ENCODE peak calls at places on chromosomes 13 and 19, in four cellular contexts. T is effector memory CD4-positive, alpha-beta T cell; V is cardiac muscle cell; M is breast epithelium. I is an unnamed sample. For H3K36me3 and H3K4me1, the result is how much of the 10 kb centered on the place peaks cover.

GRCh38 chr13:42580644-42581043 is 6.7 kb downstream of the TNFSF11 start:
- DNase-seq in T (no peak), V (no peak), M (no peak), I (no peak)

GRCh38 chr19:1447944-1448343 is 2.0 kb upstream of the APC2 start:
- DNase-seq in T (no peak), V (no peak), M (no peak), I (no peak)

GRCh38 chr19:33722456-33723239 is 74.0 kb upstream of the KCTD15 start:
- DNase-seq in T (no peak), V (no peak), M (no peak), I (no peak)

GRCh38 chr13:101490400-101491015 is 38.0 kb downstream of the ITGBL1 start:
- DNase-seq in T (no peak), V (no peak), M (no peak), I (no peak)

GRCh38 chr19:38455031-38455430 is 21.5 kb downstream of the RYR1 start:
- DNase-seq in T (no peak), V (peak), M (no peak), I (no peak)

GRCh38 chr19:6739884-6740588 is 556 bp downstream of the TRIP10 start:
- DNase-seq in T (no peak), V (no peak), M (no peak), I (peak)

GRCh38 chr13:102845630-102846260 is at the start of gene ERCC5:
- DNase-seq in T (peak), V (peak), M (peak), I (peak)

GRCh38 chr13:78147905-78148304 is 229.3 kb upstream of the EDNRB start:
- DNase-seq in T (no peak), V (peak), M (no peak), I (no peak)

GRCh38 chr19:42114412-42114811 is 17.8 kb downstream of the POU2F2 start:
- DNase-seq in T (no peak), V (no peak), M (no peak), I (no peak)

GRCh38 chr13:98557934-98558630 is 18.8 kb downstream of the STK24 start:
- DNase-seq in T (no peak), V (no peak), M (no peak), I (no peak)

GRCh38 chr19:55855160-55855559 is 18.8 kb downstream of the NLRP4 start:
- DNase-seq in T (no peak), V (no peak), M (no peak), I (no peak)

GRCh38 chr13:50843256-50844043 is at the start of gene DLEU7:
- DNase-seq in T (no peak), V (no peak), M (no peak), I (no peak)

GRCh38 chr13:80989241-80989640 is 648.3 kb upstream of the SPRY2 start:
- DNase-seq in T (no peak), V (no peak), M (no peak), I (no peak)

GRCh38 chr19:35247526-35248309 is 1.1 kb upstream of the LSR start:
- DNase-seq in T (peak), V (no peak), M (peak), I (peak)

GRCh38 chr19:10286803-10287737 is at the start of gene ICAM4:
- DNase-seq in T (no peak), V (peak), M (no peak), I (no peak)

GRCh38 chr19:12970070-12970820 is 869 bp downstream of the DAND5 start:
- DNase-seq in T (no peak), V (no peak), M (no peak), I (no peak)

GRCh38 chr13:27079421-27079958 is 92.1 kb downstream of the USP12 start:
- DNase-seq in T (no peak), V (peak), M (no peak), I (no peak)

GRCh38 chr19:41745761-41746160 is 9.6 kb upstream of the CEACAM6 start:
- DNase-seq in T (no peak), V (no peak), M (no peak), I (no peak)

GRCh38 chr13:113448885-113449692 is 4.2 kb downstream of the ADPRHL1 start:
- DNase-seq in T (peak), V (no peak), M (peak), I (peak)

GRCh38 chr13:29969286-29969685 is 118.9 kb upstream of the UBL3 start:
- DNase-seq in T (no peak), V (peak), M (no peak), I (no peak)

DNA sequence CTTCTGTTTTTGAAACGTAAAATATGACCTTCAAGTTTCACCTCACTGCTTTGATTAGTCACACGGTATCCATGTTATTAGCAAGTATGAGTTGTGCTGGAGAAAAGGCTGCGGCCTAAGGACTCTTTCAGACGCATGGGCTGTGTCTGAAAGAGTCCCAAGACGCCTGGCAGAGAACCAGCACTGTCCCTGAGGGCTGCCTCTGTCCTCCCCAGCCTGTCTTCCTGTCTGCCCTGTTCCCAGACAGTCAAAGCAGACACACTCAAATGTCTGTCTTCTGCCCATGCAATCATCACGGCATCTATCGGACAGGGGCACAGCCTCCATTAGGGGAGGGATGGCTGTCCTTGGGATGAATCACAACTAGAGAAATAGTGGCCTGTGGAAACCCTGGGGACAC is 65.5 kb downstream of the DPY19L3 start:
- DNase-seq in T (no peak), V (no peak), M (no peak), I (no peak)
- H3K36me3 ChIP-seq in T (under half), V (under half), M (under half), I (under half)

DNA sequence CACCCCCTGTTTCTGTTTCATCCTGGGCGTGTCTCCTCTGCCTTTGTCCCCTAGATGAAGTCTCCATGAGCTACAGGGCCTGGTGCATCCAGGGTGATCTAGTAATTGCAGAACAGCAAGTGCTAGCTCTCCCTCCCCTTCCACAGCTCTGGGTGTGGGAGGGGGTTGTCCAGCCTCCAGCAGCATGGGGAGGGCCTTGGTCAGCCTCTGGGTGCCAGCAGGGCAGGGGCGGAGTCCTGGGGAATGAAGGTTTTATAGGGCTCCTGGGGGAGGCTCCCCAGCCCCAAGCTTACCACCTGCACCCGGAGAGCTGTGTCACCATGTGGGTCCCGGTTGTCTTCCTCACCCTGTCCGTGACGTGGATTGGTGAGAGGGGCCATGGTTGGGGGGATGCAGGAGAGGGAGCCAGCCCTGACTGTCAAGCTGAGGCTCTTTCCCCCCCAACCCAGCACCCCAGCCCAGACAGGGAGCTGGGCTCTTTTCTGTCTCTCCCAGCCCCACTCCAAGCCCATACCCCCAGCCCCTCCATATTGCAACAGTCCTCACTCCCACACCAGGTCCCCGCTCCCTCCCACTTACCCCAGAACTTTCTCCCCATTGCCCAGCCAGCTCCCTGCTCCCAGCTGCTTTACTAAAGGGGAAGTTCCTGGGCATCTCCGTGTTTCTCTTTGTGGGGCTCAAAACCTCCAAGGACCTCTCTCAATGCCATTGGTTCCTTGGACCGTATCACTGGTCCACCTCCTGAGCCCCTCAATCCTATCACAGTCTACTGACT is at the start of gene KLK3:
- DNase-seq in T (no peak), V (no peak), M (no peak), I (no peak)
- H3K4me3 ChIP-seq in T (no peak), V (no peak), M (no peak), I (no peak)

GRCh38 chr19:11377756-11378155 is 3.3 kb downstream of the SWSAP1 start:
- DNase-seq in T (no peak), V (no peak), M (no peak), I (no peak)
- H3K4me1 ChIP-seq in T (under half), V (under half), M (under half), I (half or more)

GRCh38 chr19:49433240-49433901 is 8.0 kb downstream of the SLC17A7 start:
- DNase-seq in T (no peak), V (no peak), M (no peak), I (no peak)
- H3K36me3 ChIP-seq in T (under half), V (under half), M (under half), I (under half)

GRCh38 chr13:22883961-22884360 is 296.8 kb upstream of the SGCG start:
- DNase-seq in T (no peak), V (no peak), M (no peak), I (no peak)

GRCh38 chr13:22883262-22883840 is 297.4 kb upstream of the SGCG start:
- DNase-seq in T (no peak), V (no peak), M (no peak), I (no peak)

GRCh38 chr13:22877421-22877820 is 303.4 kb upstream of the SGCG start:
- DNase-seq in T (no peak), V (no peak), M (no peak), I (no peak)

GRCh38 chr13:22880756-22881701 is 299.8 kb upstream of the SGCG start:
- DNase-seq in T (no peak), V (no peak), M (no peak), I (no peak)
- H3K4me3 ChIP-seq in T (no peak), V (no peak), M (no peak), I (no peak)

GRCh38 chr19:28603453-28603852 is 609.5 kb downstream of the UQCRFS1 start:
- DNase-seq in T (no peak), V (no peak), M (no peak), I (no peak)
- H3K4me1 ChIP-seq in T (under half), V (under half), M (under half), I (under half)

GRCh38 chr19:49094505-49095482 is 9.5 kb downstream of the SNRNP70 start:
- DNase-seq in T (no peak), V (no peak), M (no peak), I (no peak)
- H3K36me3 ChIP-seq in T (half or more), V (half or more), M (under half), I (half or more)

GRCh38 chr13:85638265-85638664 is 161.0 kb downstream of the SLITRK6 start:
- DNase-seq in T (no peak), V (no peak), M (no peak), I (no peak)

GRCh38 chr13:85638815-85639393 is 160.3 kb downstream of the SLITRK6 start:
- DNase-seq in T (no peak), V (no peak), M (no peak), I (no peak)
- H3K4me3 ChIP-seq in T (no peak), V (no peak), M (no peak), I (no peak)

GRCh38 chr13:32170841-32171240 is 139.3 kb downstream of the FRY start:
- DNase-seq in T (no peak), V (peak), M (no peak), I (no peak)
- H3K4me1 ChIP-seq in T (under half), V (under half), M (under half), I (under half)